ENCODE peak calls at places on chromosomes 4 and X, in six cellular contexts. T, W, N, C, B and A are unnamed samples. For H3K36me3, the result is how much of the 10 kb centered on the place peaks cover.

GRCh38 chr4:680565-680930 is 6.2 kb downstream of the MYL5 start:
- DNase-seq in N (no peak), C (no peak), B (no peak), T (peak), W (no peak), A (no peak)

GRCh38 chr4:4492161-4492847 is 49.5 kb downstream of the STX18 start:
- DNase-seq in N (no peak), W (no peak), C (no peak), T (no peak), B (no peak), A (no peak)

GRCh38 chrX:153578200-153578835 is 20.6 kb downstream of the CCNQ start:
- DNase-seq in C (no peak), B (no peak), N (no peak), W (no peak), T (no peak), A (no peak)

GRCh38 chrX:122504026-122504425 is 680.1 kb upstream of the GRIA3 start:
- DNase-seq in T (no peak), C (no peak), W (no peak), N (no peak), B (no peak), A (no peak)

GRCh38 chrX:20571611-20572010 is 304.9 kb upstream of the RPS6KA3 start:
- DNase-seq in N (no peak), B (no peak), T (no peak), C (no peak), W (no peak), A (no peak)

GRCh38 chr4:1749370-1749769 is 28.0 kb downstream of the TACC3 start:
- DNase-seq in T (no peak), B (no peak), W (no peak), N (no peak), C (no peak), A (no peak)

GRCh38 chr4:177441061-177441802 is 1.0 kb downstream of the AGA start:
- DNase-seq in B (no peak), W (no peak), T (peak), C (no peak), N (no peak), A (peak)

GRCh38 chr4:106238819-106239420 is 77.1 kb downstream of the TBCK start:
- DNase-seq in N (peak), T (peak), B (no peak), C (no peak), W (no peak), A (no peak)

GRCh38 chr4:163332526-163333405 is at the start of gene NPY1R:
- DNase-seq in N (no peak), T (peak), B (no peak), C (no peak), W (peak), A (peak)

GRCh38 chrX:81348388-81348787 is 146.5 kb downstream of the SH3BGRL start:
- DNase-seq in W (no peak), C (no peak), T (no peak), N (no peak), B (no peak), A (no peak)

GRCh38 chr4:75939890-75940691 is 722 bp downstream of the NAAA start:
- DNase-seq in T (peak), B (peak), C (peak), W (peak), N (no peak), A (peak)

GRCh38 chr4:53804719-53805118 is 213.4 kb upstream of the LNX1 start:
- DNase-seq in N (peak), T (peak), W (no peak), B (no peak), C (no peak), A (no peak)

GRCh38 chr4:146124023-146124680 is 51.4 kb upstream of the LSM6 start:
- DNase-seq in T (no peak), W (no peak), N (peak), C (no peak), B (no peak), A (no peak)

GRCh38 chr4:957231-957580 is 16.2 kb downstream of the DGKQ start:
- DNase-seq in N (no peak), B (no peak), T (no peak), W (no peak), C (no peak), A (no peak)

GRCh38 chr4:5887361-5888221 is 5.3 kb downstream of the CRMP1 start:
- DNase-seq in W (no peak), C (no peak), N (no peak), B (no peak), T (no peak), A (no peak)

GRCh38 chrX:6941041-6941440 is 206.5 kb upstream of the STS start:
- DNase-seq in T (no peak), W (no peak), C (no peak), B (no peak), N (no peak), A (no peak)

GRCh38 chrX:136065044-136065671 is 79.9 kb downstream of the SLC9A6 start:
- DNase-seq in C (no peak), B (peak), T (no peak), W (peak), N (no peak), A (peak)

GRCh38 chrX:29952016-29952415 is 263.3 kb upstream of the MAGEB2 start:
- DNase-seq in C (no peak), W (no peak), N (no peak), B (no peak), T (no peak), A (no peak)

GRCh38 chr4:95761871-95762270 is 78.0 kb upstream of the PDHA2 start:
- DNase-seq in T (no peak), W (no peak), C (no peak), N (no peak), B (no peak), A (no peak)

GRCh38 chr4:19239565-19239964 is 1012.1 kb upstream of the SLIT2 start:
- DNase-seq in C (no peak), W (no peak), N (no peak), T (no peak), B (no peak), A (no peak)

GRCh38 chrX:70449457-70449966 is 4.9 kb downstream of the DLG3 start:
- DNase-seq in T (no peak), W (no peak), C (no peak), N (no peak), B (no peak), A (no peak)

GRCh38 chr4:53644607-53645006 is 53.3 kb upstream of the LNX1 start:
- DNase-seq in C (no peak), B (no peak), N (no peak), W (no peak), T (no peak), A (no peak)

GRCh38 chr4:100061835-100062234 is 111.8 kb upstream of the H2AZ1 start:
- DNase-seq in C (no peak), B (no peak), T (no peak), N (no peak), W (no peak), A (no peak)

GRCh38 chr4:77619408-77619807 is 13.8 kb downstream of the CXCL13 start:
- DNase-seq in C (no peak), T (no peak), B (no peak), N (no peak), W (no peak), A (no peak)

GRCh38 chr4:112296949-112297483 is at the start of gene ALPK1:
- DNase-seq in N (no peak), T (peak), B (no peak), C (no peak), W (no peak), A (peak)

GRCh38 chrX:15723887-15724517 is 14.1 kb upstream of the CA5B start:
- DNase-seq in B (no peak), T (no peak), W (no peak), N (no peak), C (no peak), A (no peak)

GRCh38 chrX:152824841-152825374 is 5.6 kb downstream of the CETN2 start:
- DNase-seq in W (no peak), B (no peak), N (no peak), T (no peak), C (no peak), A (no peak)

GRCh38 chr4:183253451-183253850 is 66.6 kb downstream of the CLDN22 start:
- DNase-seq in N (no peak), C (no peak), B (no peak), T (no peak), W (no peak), A (no peak)

GRCh38 chr4:183255487-183255886 is 64.6 kb downstream of the CLDN22 start:
- DNase-seq in B (no peak), N (no peak), W (no peak), C (no peak), T (no peak), A (no peak)

GRCh38 chr4:183252959-183253358 is 67.1 kb downstream of the CLDN22 start:
- DNase-seq in W (no peak), C (no peak), N (no peak), B (no peak), T (no peak), A (no peak)

GRCh38 chr4:183256343-183256742 is 63.7 kb downstream of the CLDN22 start:
- DNase-seq in N (no peak), B (no peak), C (no peak), T (no peak), W (no peak), A (no peak)

GRCh38 chr4:183254162-183254561 is 65.9 kb downstream of the CLDN22 start:
- DNase-seq in T (no peak), W (no peak), N (no peak), B (no peak), C (no peak), A (no peak)
- H3K36me3 ChIP-seq in T (under half), W (under half), N (under half), B (under half), C (under half), A (under half)

DNA sequence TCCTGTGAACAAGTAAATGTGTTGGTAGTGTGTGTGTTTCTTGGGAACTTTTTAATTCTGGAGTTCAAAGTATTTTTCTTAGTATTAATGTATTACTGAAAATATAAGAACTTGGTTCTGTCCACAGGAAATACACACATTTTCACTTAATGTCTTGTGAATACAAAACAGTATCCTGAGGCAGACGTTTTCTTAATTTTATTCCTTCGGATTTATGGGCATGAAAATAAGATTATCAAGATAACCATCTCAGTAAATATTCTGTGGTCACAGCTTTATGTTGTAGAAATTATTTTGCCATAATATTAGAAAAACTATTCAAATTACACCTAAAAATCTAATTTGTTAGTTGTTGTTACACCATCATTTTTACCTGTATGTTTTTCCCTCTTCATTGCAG is 29.8 kb downstream of the NFKB1 start:
- DNase-seq in W (no peak), N (no peak), C (no peak), T (no peak), B (no peak), A (no peak)
- H3K4me3 ChIP-seq in W (no peak), N (no peak), C (no peak), T (no peak), B (no peak), A (no peak)

GRCh38 chrX:68462197-68462596 is 28.9 kb upstream of the OPHN1 start:
- DNase-seq in N (no peak), C (no peak), W (no peak), B (no peak), T (no peak), A (no peak)
- H3K27ac ChIP-seq in N (no peak), C (no peak), W (no peak), B (no peak), T (peak), A (no peak)

GRCh38 chrX:72269671-72270251 is 7.3 kb downstream of the RPS4X start:
- DNase-seq in B (no peak), T (no peak), W (no peak), C (no peak), N (no peak), A (no peak)
- H3K36me3 ChIP-seq in B (half or more), T (half or more), W (under half), C (under half), N (under half), A (half or more)

DNA sequence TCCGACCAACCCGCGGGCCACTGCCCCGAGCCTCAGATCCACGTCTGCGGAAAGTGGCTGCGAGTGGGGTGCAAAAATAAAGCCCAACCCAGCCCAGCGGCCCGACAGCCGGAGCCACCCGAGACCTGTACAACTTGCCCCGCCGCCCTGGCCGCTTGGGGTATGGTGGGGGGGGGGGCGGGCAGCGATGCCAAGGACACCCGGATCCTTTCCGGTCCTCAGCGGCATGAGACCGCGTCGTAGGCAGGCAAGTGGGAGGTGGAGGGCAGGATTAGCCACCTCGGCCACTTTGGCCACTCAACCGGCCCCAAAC is 1.6 kb downstream of the SLITRK4 start:
- DNase-seq in W (no peak), N (no peak), B (no peak), C (no peak), T (no peak), A (no peak)
- H3K4me3 ChIP-seq in W (peak), N (no peak), B (no peak), C (no peak), T (no peak), A (no peak)

GRCh38 chr4:119016636-119017035 is 119.0 kb upstream of the MYOZ2 start:
- DNase-seq in W (no peak), T (no peak), C (no peak), B (no peak), N (no peak), A (no peak)
- H3K27ac ChIP-seq in W (no peak), T (no peak), C (no peak), B (no peak), N (no peak), A (no peak)

DNA sequence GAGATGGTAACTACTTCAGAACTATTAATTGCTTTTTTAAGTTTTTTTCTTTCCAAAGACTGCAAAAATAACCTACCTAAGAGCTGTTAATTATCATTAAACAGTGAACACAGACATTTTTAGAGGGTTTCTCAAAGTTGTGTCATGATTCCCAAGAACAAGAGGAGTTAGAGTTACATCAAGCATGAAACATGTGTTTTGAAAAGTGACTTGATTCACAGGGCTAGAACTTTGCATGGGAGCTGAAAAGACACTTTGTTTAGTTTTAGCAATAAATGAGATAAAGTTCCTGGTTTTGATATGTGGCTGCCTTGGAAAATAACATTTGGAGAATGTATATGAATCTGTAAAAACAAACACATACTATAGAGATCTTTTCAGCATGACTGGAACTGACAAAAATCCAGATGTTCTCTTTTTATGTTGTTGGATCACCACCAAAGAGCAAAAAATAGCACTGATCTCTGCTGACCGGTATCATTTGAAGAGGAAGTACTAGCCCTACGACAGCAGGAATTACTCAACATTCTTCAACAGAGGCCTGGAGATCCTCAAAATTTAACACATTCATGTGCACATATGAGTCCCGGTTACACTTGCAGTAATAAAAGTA is 173.0 kb upstream of the PCDH18 start:
- DNase-seq in T (no peak), W (no peak), C (no peak), B (no peak), N (no peak), A (no peak)
- H3K36me3 ChIP-seq in T (under half), W (under half), C (under half), B (under half), N (under half), A (under half)